ENCODE peak calls at places on chromosomes 2 and 18, in four cellular contexts. Q is K562, V is GM12878, C is stomach. L is an unnamed sample. For H3K36me3, the result is how much of the 10 kb centered on the place peaks cover.

GRCh38 chr2:239150125-239151011 is 250.5 kb downstream of the HDAC4 start:
- DNase-seq in Q (no peak), C (peak), V (no peak), L (peak)

GRCh38 chr2:151337643-151338042 is 19.7 kb upstream of the TNFAIP6 start:
- DNase-seq in V (no peak), C (no peak), Q (no peak), L (no peak)

GRCh38 chr2:109238580-109238979 is 109.6 kb downstream of the SH3RF3 start:
- DNase-seq in Q (no peak), C (peak), V (peak), L (peak)

GRCh38 chr2:162196611-162197010 is 44.6 kb upstream of the GCG start:
- DNase-seq in V (no peak), C (no peak), Q (no peak), L (no peak)

GRCh38 chr2:1676913-1677832 is 67.1 kb downstream of the PXDN start:
- DNase-seq in V (no peak), Q (no peak), C (no peak), L (peak)

GRCh38 chr2:179340678-179341077 is 76.0 kb upstream of the SESTD1 start:
- DNase-seq in V (no peak), Q (no peak), C (no peak), L (no peak)

GRCh38 chr18:76822510-76823165 is at the start of gene ZNF236:
- DNase-seq in Q (peak), C (peak), V (no peak), L (peak)

GRCh38 chr18:58992301-58993231 is 127.9 kb downstream of the ZNF532 start:
- DNase-seq in C (no peak), V (no peak), Q (no peak), L (no peak)

GRCh38 chr18:62717059-62717849 is 1.9 kb downstream of the PHLPP1 start:
- DNase-seq in Q (peak), V (no peak), C (peak), L (no peak)

GRCh38 chr18:32427084-32427933 is 43.4 kb downstream of the GAREM1 start:
- DNase-seq in V (no peak), C (no peak), Q (no peak), L (no peak)

GRCh38 chr2:49403722-49404507 is 249.6 kb upstream of the FSHR start:
- DNase-seq in C (no peak), V (no peak), Q (no peak), L (no peak)

GRCh38 chr2:64336171-64336570 is 117.8 kb upstream of the LGALSL start:
- DNase-seq in C (no peak), V (no peak), Q (no peak), L (no peak)

GRCh38 chr18:54389143-54389505 is 31.4 kb downstream of the C18orf54 start:
- DNase-seq in C (no peak), V (no peak), Q (no peak), L (no peak)

GRCh38 chr2:96325884-96326255 is 753 bp downstream of the ITPRIPL1 start:
- DNase-seq in C (no peak), Q (no peak), V (no peak), L (peak)

GRCh38 chr2:20624884-20625485 is 25.9 kb downstream of the HS1BP3 start:
- DNase-seq in C (no peak), V (no peak), Q (no peak), L (peak)
- H3K27ac ChIP-seq in C (peak), V (no peak), Q (no peak), L (peak)

GRCh38 chr2:60312618-60313017 is 240.8 kb downstream of the BCL11A start:
- DNase-seq in C (no peak), Q (no peak), V (peak), L (no peak)
- TF ChIP-seq EP300 in C (no peak), Q (no peak), V (no peak), L (no peak)

GRCh38 chr18:577606-578005 is 2.6 kb upstream of the CETN1 start:
- DNase-seq in V (no peak), C (no peak), Q (no peak), L (no peak)
- H3K36me3 ChIP-seq in V (under half), C (under half), Q (under half), L (under half)

GRCh38 chr2:74178211-74179062 is at the start of gene MOB1A:
- DNase-seq in C (peak), Q (peak), V (peak), L (peak)
- H3K27ac ChIP-seq in C (peak), Q (peak), V (peak), L (peak)

GRCh38 chr18:46179306-46179705 is 75.1 kb downstream of the HAUS1 start:
- DNase-seq in C (no peak), Q (no peak), V (no peak), L (no peak)

GRCh38 chr18:46174317-46175039 is 70.3 kb downstream of the HAUS1 start:
- DNase-seq in V (no peak), C (peak), Q (peak), L (no peak)

GRCh38 chr18:46169464-46169941 is 65.3 kb downstream of the HAUS1 start:
- DNase-seq in V (no peak), Q (peak), C (no peak), L (no peak)

GRCh38 chr18:46171331-46171730 is 67.1 kb downstream of the HAUS1 start:
- DNase-seq in C (no peak), Q (no peak), V (no peak), L (no peak)

DNA sequence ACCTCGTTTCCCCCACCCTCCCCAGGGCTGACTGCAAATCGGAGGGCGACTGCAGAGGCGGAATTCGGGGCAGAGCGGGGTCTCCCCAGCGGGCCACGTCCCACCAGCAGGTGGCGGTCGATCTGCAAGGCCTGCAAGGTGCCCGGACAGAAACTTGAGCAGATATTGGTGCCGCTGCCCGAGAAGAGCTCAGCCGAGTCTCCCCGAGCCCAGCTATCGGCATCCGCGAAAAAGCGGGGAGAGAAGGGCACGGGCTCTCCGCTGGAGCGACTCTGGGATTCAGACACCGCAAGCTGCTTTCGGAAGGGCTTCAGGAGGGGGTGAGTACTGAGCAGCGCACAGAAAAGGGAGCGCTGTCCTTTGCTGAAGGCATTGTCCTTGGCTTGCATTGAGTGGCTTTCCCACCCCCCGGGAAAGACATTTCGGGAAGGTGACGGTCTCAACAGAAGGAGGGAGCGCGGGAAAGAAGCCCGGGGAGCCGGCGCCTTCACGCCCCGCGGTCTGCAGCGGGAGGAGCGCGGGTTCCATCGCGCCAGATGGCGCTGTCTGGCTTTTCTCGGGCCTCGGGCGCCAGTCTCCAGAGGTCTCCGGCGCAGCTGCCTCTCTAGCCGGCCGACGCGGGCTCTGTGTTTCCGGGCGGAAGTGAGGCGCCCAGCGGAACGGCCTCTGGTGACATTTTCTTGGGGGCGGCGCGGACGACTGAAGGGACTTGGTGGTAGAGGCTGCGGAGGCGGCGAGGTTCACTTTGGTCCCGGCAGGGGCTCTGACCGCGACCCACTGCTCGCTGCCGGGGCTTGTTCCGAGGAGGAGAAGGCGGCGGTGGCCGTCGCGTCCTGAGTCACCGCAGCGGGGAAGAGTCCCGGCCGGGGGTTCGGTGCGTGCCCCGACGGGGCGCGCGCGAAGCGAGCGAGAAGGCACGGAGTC is 69.5 kb downstream of the HAUS1 start:
- DNase-seq in C (peak), Q (peak), V (peak), L (peak)
- TF ChIP-seq EP300 in C (no peak), Q (peak), V (no peak), L (no peak)

GRCh38 chr2:182977463-182977862 is 60.8 kb downstream of the NCKAP1 start:
- DNase-seq in Q (no peak), V (no peak), C (no peak), L (no peak)
- H3K36me3 ChIP-seq in Q (half or more), V (under half), C (under half), L (half or more)

GRCh38 chr2:97969466-97970067 is 26.2 kb downstream of the TMEM131 start:
- DNase-seq in C (no peak), Q (peak), V (no peak), L (no peak)
- H3K27ac ChIP-seq in C (no peak), Q (no peak), V (no peak), L (no peak)

DNA sequence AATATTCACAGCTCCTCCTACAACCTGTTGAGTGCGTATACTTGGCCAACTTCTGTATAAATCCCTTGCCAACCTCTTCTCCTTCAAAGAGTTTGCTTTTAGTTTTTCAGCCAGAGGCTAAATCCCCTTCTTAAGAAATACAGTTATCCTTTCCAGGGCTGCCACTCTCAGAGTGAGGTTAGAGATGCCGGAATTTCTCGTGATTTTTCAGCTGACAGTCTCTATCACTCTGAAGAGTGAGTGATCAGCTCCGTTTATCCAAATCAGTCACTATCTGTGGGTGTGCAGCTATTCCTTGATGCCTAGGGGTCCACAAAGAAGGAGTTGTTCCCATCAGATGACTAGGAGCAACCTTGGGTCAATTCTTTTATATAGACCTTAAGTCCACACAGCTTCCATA is 39.1 kb downstream of the FAM161A start:
- DNase-seq in Q (no peak), V (no peak), C (no peak), L (no peak)
- TF ChIP-seq EP300 in Q (no peak), V (no peak), C (no peak), L (no peak)

GRCh38 chr2:27431395-27431794 is 3.0 kb downstream of the NRBP1 start:
- DNase-seq in C (no peak), Q (no peak), V (no peak), L (no peak)

GRCh38 chr2:27441226-27441926 is 805 bp upstream of the KRTCAP3 start:
- DNase-seq in Q (peak), C (no peak), V (no peak), L (no peak)

DNA sequence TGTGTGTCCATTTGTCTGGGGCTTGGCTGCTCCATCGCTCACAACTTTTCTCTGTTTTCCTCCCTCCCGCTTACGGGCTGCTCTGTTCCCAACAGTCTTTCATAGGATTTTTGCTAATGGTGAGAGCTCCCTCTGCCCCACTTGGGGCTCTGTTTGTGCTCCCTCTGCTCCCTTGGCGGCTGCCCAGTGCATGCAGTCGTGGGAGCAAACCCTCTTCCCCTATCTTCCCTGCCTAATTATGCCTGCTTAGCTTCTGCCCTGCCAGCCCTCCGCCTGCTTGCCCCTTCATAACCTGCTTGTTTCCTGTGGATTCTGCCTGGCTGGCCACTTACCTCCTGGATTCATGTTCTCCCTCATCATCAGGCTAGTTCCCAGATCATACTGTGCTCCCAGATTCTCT is 6.6 kb upstream of the KRTCAP3 start:
- DNase-seq in V (no peak), Q (no peak), C (no peak), L (no peak)
- H3K36me3 ChIP-seq in V (under half), Q (half or more), C (half or more), L (half or more)

L was measured in sigmoid colon.